ENCODE peak calls at places on chromosomes 16 and 17, in nine cellular contexts. Q is A549; V is fibroblast of lung; A is T-helper 1 cell; G is amygdala; B is GDM1; F is SJSA1; C is stimulated activated CD4-positive, alpha-beta T cell treated with anti-CD3 and anti-CD28 coated beads, Interleukin-1b, Interleukin-23, amount 100 ng/mL, for 1 hour; T is AG08396. P is an unnamed sample.

GRCh38 chr17:51188321-51188853 is 22.2 kb downstream of the NME2 start:
- DNase-seq in C (no peak), T (no peak), A (no peak), B (no peak), G (no peak), Q (no peak), V (no peak), F (no peak), P (no peak)

GRCh38 chr16:60748366-60748765 is 1287.9 kb downstream of the CDH8 start:
- DNase-seq in C (no peak), Q (no peak), F (no peak), A (no peak), G (no peak), V (peak), T (no peak), B (no peak), P (no peak)

GRCh38 chr17:63700528-63701441 is 860 bp upstream of the LIMD2 start:
- DNase-seq in G (peak), B (no peak), T (peak), A (peak), F (no peak), Q (no peak), C (no peak), V (peak), P (no peak)

GRCh38 chr16:15607700-15608396 is 35.1 kb downstream of the MARF1 start:
- DNase-seq in Q (no peak), C (no peak), T (peak), F (no peak), B (no peak), V (peak), G (no peak), A (no peak), P (peak)

GRCh38 chr17:57407287-57408063 is 151.2 kb downstream of the MSI2 start:
- DNase-seq in F (no peak), Q (no peak), A (no peak), C (no peak), B (no peak), G (peak), V (peak), T (no peak), P (no peak)

GRCh38 chr17:3985800-3986199 is 21.6 kb upstream of the ATP2A3 start:
- DNase-seq in T (no peak), B (no peak), Q (no peak), C (no peak), G (no peak), F (no peak), A (no peak), V (no peak), P (no peak)

GRCh38 chr17:20241855-20242254 is 225.5 kb downstream of the LGALS9B start:
- DNase-seq in T (no peak), F (no peak), B (no peak), V (no peak), G (no peak), Q (no peak), C (no peak), A (no peak), P (no peak)

GRCh38 chr16:71440669-71441347 is 1.0 kb downstream of the TLE7 start:
- DNase-seq in T (no peak), Q (no peak), C (no peak), A (no peak), V (no peak), B (no peak), G (no peak), F (no peak), P (no peak)

GRCh38 chr17:47733047-47733413 is at the start of gene TBX21:
- DNase-seq in V (peak), B (peak), G (peak), A (peak), T (peak), Q (peak), C (peak), F (peak), P (no peak)

GRCh38 chr16:24906901-24907300 is 61.1 kb downstream of the SLC5A11 start:
- DNase-seq in B (no peak), C (no peak), Q (no peak), V (no peak), T (no peak), F (no peak), G (no peak), A (no peak), P (no peak)

GRCh38 chr17:37176683-37177082 is 199.1 kb upstream of the C17orf78 start:
- DNase-seq in Q (no peak), A (no peak), F (no peak), B (no peak), G (no peak), C (no peak), T (peak), V (peak), P (no peak)

GRCh38 chr17:63519972-63520882 is 2.9 kb upstream of the KCNH6 start:
- DNase-seq in F (no peak), C (no peak), V (no peak), Q (peak), A (no peak), G (no peak), B (no peak), T (no peak), P (no peak)

GRCh38 chr16:17377360-17378324 is 93.1 kb downstream of the XYLT1 start:
- DNase-seq in F (no peak), T (no peak), V (peak), B (no peak), C (no peak), Q (no peak), A (no peak), G (no peak), P (no peak)

GRCh38 chr17:78933959-78934568 is 8.9 kb upstream of the TIMP2 start:
- DNase-seq in Q (peak), G (peak), C (no peak), T (peak), F (peak), V (peak), B (no peak), A (no peak), P (peak)

GRCh38 chr17:40850287-40850972 is 16.6 kb downstream of the KRT12 start:
- DNase-seq in G (no peak), Q (no peak), T (no peak), V (no peak), B (no peak), C (no peak), A (no peak), F (no peak), P (no peak)

GRCh38 chr17:71869293-71869692 is 251.5 kb upstream of the SOX9 start:
- DNase-seq in V (no peak), Q (no peak), F (no peak), G (no peak), B (no peak), T (no peak), A (no peak), C (no peak), P (no peak)

GRCh38 chr17:58331815-58332719 is 3.5 kb upstream of the TSPOAP1 start:
- DNase-seq in C (peak), Q (no peak), T (no peak), V (no peak), G (peak), B (peak), A (peak), F (no peak), P (no peak)

GRCh38 chr17:45088741-45089140 is 27.6 kb downstream of the NMT1 start:
- DNase-seq in T (no peak), V (no peak), A (no peak), G (no peak), F (no peak), C (no peak), Q (no peak), B (no peak), P (no peak)

GRCh38 chr17:44024271-44024663 is 9.5 kb upstream of the TMEM101 start:
- DNase-seq in F (no peak), B (no peak), A (no peak), G (no peak), C (no peak), V (no peak), T (no peak), Q (no peak), P (no peak)